ENCODE peak calls at places on chromosome 1, in six cellular contexts. I, J, L, K, B and V are unnamed samples.
A peak's percentile ranks its signal among the peaks of the same experiment; 100 is the strongest.

GRCh38 chr1:17878837-17879236 is 123.7 kb downstream of the ACTL8 start:
- DNase-seq in I (peak; percentile 90), J (no peak), L (no peak), K (no peak), B (peak; percentile 27), V (no peak)

GRCh38 chr1:59139396-59139795 is 157.5 kb upstream of the FGGY start:
- DNase-seq in I (no peak), J (no peak), L (peak; percentile 29), K (no peak), B (peak; percentile 25), V (peak; percentile 41)

GRCh38 chr1:8903410-8903809 is 24.9 kb upstream of the ENO1 start:
- DNase-seq in I (no peak), J (peak; percentile 7), L (no peak), K (no peak), B (no peak), V (no peak)

GRCh38 chr1:45012639-45013278 is 705 bp downstream of the UROD start:
- DNase-seq in I (peak; percentile 66), J (peak; percentile 50), L (peak; percentile 82), K (peak; percentile 86), B (peak; percentile 75), V (peak; percentile 81)

GRCh38 chr1:152646656-152647055 is 16.5 kb upstream of the LCE2D start:
- DNase-seq in I (no peak), J (no peak), L (no peak), K (no peak), B (no peak), V (no peak)

GRCh38 chr1:243236604-243237252 is 18.4 kb downstream of the CEP170 start:
- DNase-seq in I (no peak), J (no peak), L (no peak), K (no peak), B (no peak), V (no peak)

GRCh38 chr1:201648066-201648910 is 109.4 kb downstream of the NAV1 start:
- DNase-seq in I (peak; percentile 75), J (no peak), L (no peak), K (peak; percentile 55), B (peak; percentile 58), V (peak; percentile 66)

GRCh38 chr1:182175340-182176068 is 114.0 kb upstream of the ZNF648 start:
- DNase-seq in I (no peak), J (no peak), L (no peak), K (peak; percentile 64), B (peak; percentile 54), V (no peak)

GRCh38 chr1:177983824-177984528 is 14.1 kb upstream of the SEC16B start:
- DNase-seq in I (peak; percentile 98), J (no peak), L (no peak), K (no peak), B (peak; percentile 42), V (peak; percentile 28)

GRCh38 chr1:231126181-231126580 is 35.7 kb upstream of the TRIM67 start:
- DNase-seq in I (no peak), J (no peak), L (peak; percentile 72), K (no peak), B (no peak), V (no peak)

GRCh38 chr1:23194119-23194984 is 22.9 kb downstream of the HTR1D start:
- DNase-seq in I (peak; percentile 95), J (no peak), L (no peak), K (no peak), B (peak; percentile 42), V (no peak)

DNA sequence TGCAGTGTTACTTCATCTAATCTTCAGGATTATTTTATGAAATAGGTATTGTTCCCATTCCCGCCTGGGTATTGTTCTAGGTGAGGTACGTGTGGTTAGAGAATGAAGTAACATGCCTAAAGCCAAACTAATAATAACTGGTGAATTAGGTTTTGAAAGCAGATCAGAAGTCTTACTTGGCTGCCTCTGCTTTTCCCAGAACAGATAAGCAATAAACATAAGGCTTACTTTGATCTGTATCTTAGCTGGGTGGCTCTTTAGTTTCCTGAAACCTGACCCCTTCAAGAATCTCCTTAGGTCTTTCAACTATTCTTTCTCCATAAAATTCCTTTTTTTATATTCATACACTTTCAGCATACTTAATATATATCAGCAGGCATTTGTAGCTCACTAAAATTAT is 65.3 kb downstream of the VAV3 start:
- DNase-seq in I (no peak), J (no peak), L (no peak), K (no peak), B (no peak), V (no peak)
- H3K27ac ChIP-seq in I (no peak overlapping the region), J (no peak overlapping the region), L (no peak overlapping the region), K (no peak overlapping the region), B (no peak overlapping the region), V (no peak overlapping the region)

DNA sequence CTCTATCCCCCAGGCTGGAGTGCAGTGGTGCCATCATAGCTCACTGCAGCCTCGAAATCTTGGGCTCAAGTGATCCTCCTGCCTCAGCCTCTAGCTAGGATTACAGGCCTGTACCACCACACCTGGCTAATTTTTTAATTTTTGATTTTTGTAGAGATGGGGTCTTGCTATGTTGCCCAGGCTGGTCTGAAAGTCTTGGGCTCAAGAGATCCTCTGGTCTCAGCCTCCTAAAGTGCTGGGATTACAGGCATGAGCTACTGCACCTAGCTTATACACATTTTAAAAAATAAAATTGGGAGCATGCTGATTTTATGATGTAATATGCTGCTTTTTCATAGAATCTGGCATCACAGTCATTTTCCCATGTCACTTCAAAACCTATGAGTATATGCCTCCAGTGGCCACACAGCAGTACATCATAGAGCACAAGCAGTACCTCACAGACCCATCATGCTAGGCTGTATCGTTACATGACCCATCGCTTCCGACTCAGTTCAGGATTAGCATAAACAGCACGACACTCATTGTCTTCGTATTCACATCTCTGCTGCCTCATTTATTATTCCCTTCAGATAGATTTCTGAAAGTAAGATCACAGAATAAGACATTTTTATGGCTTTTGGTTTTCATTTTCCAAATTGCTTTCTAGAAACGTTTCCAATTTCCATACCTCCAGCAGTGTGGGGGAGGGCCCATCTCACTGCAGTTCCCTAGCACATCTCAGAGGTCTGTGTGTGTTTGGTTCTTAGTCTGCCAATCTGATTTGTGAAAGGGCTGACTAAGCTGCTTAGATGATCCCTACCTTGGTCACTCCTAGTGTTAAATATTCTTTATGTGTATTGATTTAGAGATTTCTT is 36.0 kb upstream of the CCSAP start:
- DNase-seq in I (no peak), J (no peak), L (no peak), K (no peak), B (no peak), V (no peak)
- TF ChIP-seq CTCF in I (no peak), J (no peak), L (no peak), K (no peak), B (no peak), V (no peak)

DNA sequence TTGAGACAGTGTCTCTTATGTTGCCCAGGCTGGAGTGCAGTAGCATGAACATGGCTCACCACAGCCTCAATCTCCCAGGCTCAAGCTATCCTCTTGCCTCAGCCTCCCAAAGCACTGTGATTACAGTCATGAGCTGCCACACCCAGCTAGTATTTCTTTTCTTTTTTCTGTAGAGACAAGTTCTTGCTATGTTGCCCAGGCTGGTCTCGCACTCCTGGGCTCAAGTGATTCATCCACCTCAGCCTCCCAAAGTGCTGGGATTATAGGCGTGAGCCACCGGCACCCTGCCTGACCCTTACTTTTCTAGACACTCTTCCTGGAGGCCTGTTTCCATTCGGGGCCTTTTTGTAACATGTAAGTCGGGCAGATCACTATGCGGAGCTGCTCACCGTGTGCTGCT is 30.1 kb upstream of the SRP9 start:
- DNase-seq in I (no peak), J (no peak), L (no peak), K (no peak), B (no peak), V (no peak)
- H3K27ac ChIP-seq in I (no peak overlapping the region), J (no peak overlapping the region), L (peak overlapping the region; percentile 85), K (peak overlapping the region; percentile 90), B (peak overlapping the region; percentile 94), V (peak overlapping the region; percentile 94)

GRCh38 chr1:208807446-208808117 is 563.4 kb upstream of the PLXNA2 start:
- DNase-seq in I (no peak), J (no peak), L (no peak), K (no peak), B (peak; percentile 88), V (no peak)
- TF ChIP-seq CTCF in I (no peak), J (no peak), L (no peak), K (no peak), B (no peak), V (no peak)